ENCODE peak calls at places on chromosomes 5 and 9, in five cellular contexts. One of them, this sample, is unnamed.

GRCh38 chr5:39400711-39401385 is 23.9 kb downstream of the DAB2 start:
- DNase-seq in Peyer's patch: peak; percentile 57
- DNase-seq in fibroblast of pulmonary artery: no peak
- DNase-seq in SK-N-SH: no peak
- DNase-seq in heart left ventricle: no peak
- DNase-seq in this sample: no peak

GRCh38 chr9:38680827-38681226 is 39.1 kb downstream of the FAM240B start:
- DNase-seq in Peyer's patch: no peak
- DNase-seq in fibroblast of pulmonary artery: no peak
- DNase-seq in SK-N-SH: no peak
- DNase-seq in heart left ventricle: no peak
- DNase-seq in this sample: no peak

GRCh38 chr5:147504001-147504400 is 5.9 kb downstream of the DPYSL3 start:
- DNase-seq in Peyer's patch: no peak
- DNase-seq in fibroblast of pulmonary artery: peak; percentile 76
- DNase-seq in SK-N-SH: no peak
- DNase-seq in heart left ventricle: peak; percentile 42
- DNase-seq in this sample: no peak

GRCh38 chr9:134892820-134893420 is 12.3 kb downstream of the FCN2 start:
- DNase-seq in Peyer's patch: peak; percentile 4
- DNase-seq in fibroblast of pulmonary artery: no peak
- DNase-seq in SK-N-SH: no peak
- DNase-seq in heart left ventricle: no peak
- DNase-seq in this sample: no peak

GRCh38 chr9:137788561-137789294 is 88.9 kb upstream of the CACNA1B start:
- DNase-seq in Peyer's patch: peak; percentile 92
- DNase-seq in fibroblast of pulmonary artery: no peak
- DNase-seq in SK-N-SH: no peak
- DNase-seq in heart left ventricle: peak; percentile 63
- DNase-seq in this sample: no peak

GRCh38 chr5:168472329-168472728 is 13.9 kb upstream of the RARS1 start:
- DNase-seq in Peyer's patch: no peak
- DNase-seq in fibroblast of pulmonary artery: peak; percentile 93
- DNase-seq in SK-N-SH: no peak
- DNase-seq in heart left ventricle: no peak
- DNase-seq in this sample: no peak

GRCh38 chr9:82604947-82605656 is 457.8 kb downstream of the RASEF start:
- DNase-seq in Peyer's patch: no peak
- DNase-seq in fibroblast of pulmonary artery: no peak
- DNase-seq in SK-N-SH: no peak
- DNase-seq in heart left ventricle: no peak
- DNase-seq in this sample: no peak

GRCh38 chr9:109779711-109780452 is at the start of gene PALM2AKAP2:
- DNase-seq in Peyer's patch: peak; percentile 52
- DNase-seq in fibroblast of pulmonary artery: peak; percentile 60
- DNase-seq in SK-N-SH: peak; percentile 47
- DNase-seq in heart left ventricle: peak; percentile 82
- DNase-seq in this sample: no peak

GRCh38 chr9:109264865-109265532 is 55.9 kb downstream of the EPB41L4B start:
- DNase-seq in Peyer's patch: no peak
- DNase-seq in fibroblast of pulmonary artery: no peak
- DNase-seq in SK-N-SH: peak; percentile 64
- DNase-seq in heart left ventricle: peak; percentile 67
- DNase-seq in this sample: no peak

GRCh38 chr9:21656776-21657637 is 145.4 kb upstream of the MTAP start:
- DNase-seq in Peyer's patch: no peak
- DNase-seq in fibroblast of pulmonary artery: peak; percentile 93
- DNase-seq in SK-N-SH: no peak
- DNase-seq in heart left ventricle: no peak
- DNase-seq in this sample: no peak

GRCh38 chr9:83066771-83067170 is 3.8 kb upstream of the RASEF start:
- DNase-seq in Peyer's patch: no peak
- DNase-seq in fibroblast of pulmonary artery: no peak
- DNase-seq in SK-N-SH: no peak
- DNase-seq in heart left ventricle: no peak
- DNase-seq in this sample: no peak

GRCh38 chr9:18297532-18297872 is 176.5 kb upstream of the ADAMTSL1 start:
- DNase-seq in Peyer's patch: no peak
- DNase-seq in fibroblast of pulmonary artery: no peak
- DNase-seq in SK-N-SH: peak; percentile 20
- DNase-seq in heart left ventricle: no peak
- DNase-seq in this sample: no peak

GRCh38 chr9:124137944-124138335 is 119.8 kb upstream of the NEK6 start:
- DNase-seq in Peyer's patch: no peak
- DNase-seq in fibroblast of pulmonary artery: no peak
- DNase-seq in SK-N-SH: no peak
- DNase-seq in heart left ventricle: no peak
- DNase-seq in this sample: no peak

GRCh38 chr9:9257999-9258398 is 1354.8 kb downstream of the PTPRD start:
- DNase-seq in Peyer's patch: no peak
- DNase-seq in fibroblast of pulmonary artery: no peak
- DNase-seq in SK-N-SH: no peak
- DNase-seq in heart left ventricle: no peak
- DNase-seq in this sample: no peak

GRCh38 chr5:139668064-139668880 is 20.1 kb downstream of the CXXC5 start:
- DNase-seq in Peyer's patch: no peak
- DNase-seq in fibroblast of pulmonary artery: no peak
- DNase-seq in SK-N-SH: peak; percentile 91
- DNase-seq in heart left ventricle: peak; percentile 49
- DNase-seq in this sample: peak; percentile 48

GRCh38 chr5:15702102-15702501 is 202.1 kb downstream of the FBXL7 start:
- DNase-seq in Peyer's patch: no peak
- DNase-seq in fibroblast of pulmonary artery: peak; percentile 77
- DNase-seq in SK-N-SH: no peak
- DNase-seq in heart left ventricle: no peak
- DNase-seq in this sample: no peak

GRCh38 chr5:122849746-122850145 is 4.3 kb downstream of the SNX24 start:
- DNase-seq in Peyer's patch: no peak
- DNase-seq in fibroblast of pulmonary artery: peak; percentile 39
- DNase-seq in SK-N-SH: no peak
- DNase-seq in heart left ventricle: no peak
- DNase-seq in this sample: no peak

GRCh38 chr5:137666901-137667300 is 69.0 kb downstream of the KLHL3 start:
- DNase-seq in Peyer's patch: no peak
- DNase-seq in fibroblast of pulmonary artery: no peak
- DNase-seq in SK-N-SH: no peak
- DNase-seq in heart left ventricle: no peak
- DNase-seq in this sample: no peak

GRCh38 chr9:121599186-121599871 is 52.1 kb upstream of the DAB2IP start:
- DNase-seq in Peyer's patch: no peak
- DNase-seq in fibroblast of pulmonary artery: peak; percentile 20
- DNase-seq in SK-N-SH: peak; percentile 97
- DNase-seq in heart left ventricle: peak; percentile 88
- DNase-seq in this sample: no peak

GRCh38 chr9:110426052-110426709 is 88.5 kb upstream of the TXNDC8 start:
- DNase-seq in Peyer's patch: no peak
- DNase-seq in fibroblast of pulmonary artery: peak; percentile 55
- DNase-seq in SK-N-SH: no peak
- DNase-seq in heart left ventricle: no peak
- DNase-seq in this sample: no peak

GRCh38 chr9:76658510-76659231 is 105.6 kb upstream of the PCA3 start:
- DNase-seq in Peyer's patch: no peak
- DNase-seq in fibroblast of pulmonary artery: peak; percentile 86
- DNase-seq in SK-N-SH: no peak
- DNase-seq in heart left ventricle: no peak
- DNase-seq in this sample: no peak

GRCh38 chr5:142977363-142978051 is 207.3 kb downstream of the ARHGAP26 start:
- DNase-seq in Peyer's patch: no peak
- DNase-seq in fibroblast of pulmonary artery: peak; percentile 94
- DNase-seq in SK-N-SH: no peak
- DNase-seq in heart left ventricle: no peak
- DNase-seq in this sample: no peak

GRCh38 chr9:82148849-82149544 is 160.4 kb downstream of the SPATA31D1 start:
- DNase-seq in Peyer's patch: no peak
- DNase-seq in fibroblast of pulmonary artery: peak; percentile 53
- DNase-seq in SK-N-SH: peak; percentile 71
- DNase-seq in heart left ventricle: no peak
- DNase-seq in this sample: no peak

GRCh38 chr9:77830618-77831285 is 182.6 kb upstream of the GNA14 start:
- DNase-seq in Peyer's patch: no peak
- DNase-seq in fibroblast of pulmonary artery: no peak
- DNase-seq in SK-N-SH: no peak
- DNase-seq in heart left ventricle: no peak
- DNase-seq in this sample: no peak

GRCh38 chr5:40716000-40716399 is 36.3 kb downstream of the PTGER4 start:
- DNase-seq in Peyer's patch: no peak
- DNase-seq in fibroblast of pulmonary artery: no peak
- DNase-seq in SK-N-SH: no peak
- DNase-seq in heart left ventricle: no peak
- DNase-seq in this sample: no peak

GRCh38 chr9:119938871-119939270 is 569.6 kb upstream of the BRINP1 start:
- DNase-seq in Peyer's patch: no peak
- DNase-seq in fibroblast of pulmonary artery: no peak
- DNase-seq in SK-N-SH: no peak
- DNase-seq in heart left ventricle: no peak
- DNase-seq in this sample: no peak

GRCh38 chr5:157142317-157143126 is at the start of gene MED7:
- DNase-seq in Peyer's patch: peak; percentile 97
- DNase-seq in fibroblast of pulmonary artery: peak; percentile 100
- DNase-seq in SK-N-SH: peak; percentile 90
- DNase-seq in heart left ventricle: peak; percentile 96
- DNase-seq in this sample: peak; percentile 98

GRCh38 chr9:4548796-4549725 is 58.8 kb downstream of the SLC1A1 start:
- DNase-seq in Peyer's patch: peak; percentile 49
- DNase-seq in fibroblast of pulmonary artery: no peak
- DNase-seq in SK-N-SH: peak; percentile 16
- DNase-seq in heart left ventricle: no peak
- DNase-seq in this sample: no peak

GRCh38 chr9:121538221-121538620 is 38.6 kb upstream of the GGTA1 start:
- DNase-seq in Peyer's patch: no peak
- DNase-seq in fibroblast of pulmonary artery: no peak
- DNase-seq in SK-N-SH: peak; percentile 56
- DNase-seq in heart left ventricle: no peak
- DNase-seq in this sample: no peak

GRCh38 chr9:89941875-89942274 is 337.1 kb downstream of the GADD45G start:
- DNase-seq in Peyer's patch: no peak
- DNase-seq in fibroblast of pulmonary artery: peak; percentile 14
- DNase-seq in SK-N-SH: no peak
- DNase-seq in heart left ventricle: no peak
- DNase-seq in this sample: no peak

GRCh38 chr5:68214472-68215207 is 916 bp upstream of the PIK3R1 start:
- DNase-seq in Peyer's patch: peak; percentile 55
- DNase-seq in fibroblast of pulmonary artery: no peak
- DNase-seq in SK-N-SH: peak; percentile 14
- DNase-seq in heart left ventricle: no peak
- DNase-seq in this sample: no peak

GRCh38 chr5:87268970-87269377 is 1.3 kb downstream of the RASA1 start:
- DNase-seq in Peyer's patch: no peak
- DNase-seq in fibroblast of pulmonary artery: no peak
- DNase-seq in SK-N-SH: no peak
- DNase-seq in heart left ventricle: no peak
- DNase-seq in this sample: no peak

GRCh38 chr5:19790811-19791466 is 197.1 kb downstream of the CDH18 start:
- DNase-seq in Peyer's patch: no peak
- DNase-seq in fibroblast of pulmonary artery: no peak
- DNase-seq in SK-N-SH: no peak
- DNase-seq in heart left ventricle: no peak
- DNase-seq in this sample: no peak

DNA sequence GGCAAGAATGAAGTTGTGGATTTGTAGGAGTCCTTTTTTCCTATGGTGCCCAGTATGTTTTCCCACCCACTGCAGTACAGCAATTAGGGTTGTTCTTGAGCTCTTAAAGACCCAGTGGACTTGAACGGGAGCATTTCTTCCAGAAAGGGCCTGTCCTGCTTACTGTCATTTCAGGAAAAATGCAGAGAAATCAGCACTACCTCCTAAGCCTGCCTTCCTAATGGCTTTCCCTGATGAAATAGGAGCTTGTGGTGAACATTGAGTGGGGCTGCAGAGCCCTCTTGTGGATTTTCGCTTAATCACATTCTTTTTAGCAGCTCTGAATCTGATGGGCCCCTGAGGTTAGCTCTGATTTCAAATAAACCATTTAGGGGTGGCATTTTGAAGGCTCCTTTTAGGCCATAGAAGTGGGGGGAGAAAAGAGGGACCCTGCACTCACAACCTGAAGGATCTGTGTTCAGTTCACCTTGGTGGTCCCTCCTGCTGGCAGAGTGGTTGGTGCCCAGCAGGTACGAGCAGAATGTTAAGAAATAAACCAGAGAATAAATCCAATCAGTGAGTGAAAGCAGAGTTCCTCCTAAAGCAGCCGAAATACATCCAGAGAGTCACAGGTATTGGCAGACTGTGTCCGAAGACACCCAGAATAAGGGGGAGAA is 188.0 kb upstream of the KLF9 start:
- DNase-seq in Peyer's patch: peak; percentile 79
- DNase-seq in fibroblast of pulmonary artery: peak; percentile 95
- DNase-seq in SK-N-SH: peak; percentile 66
- DNase-seq in heart left ventricle: peak; percentile 56
- DNase-seq in this sample: peak; percentile 68
- H3K4me3 ChIP-seq in Peyer's patch: no peak overlapping the region
- H3K4me3 ChIP-seq in fibroblast of pulmonary artery: peak overlapping the region; percentile 45
- H3K4me3 ChIP-seq in SK-N-SH: peak overlapping the region; percentile 14
- H3K4me3 ChIP-seq in heart left ventricle: peak overlapping the region; percentile 25
- H3K4me3 ChIP-seq in this sample: no peak overlapping the region

DNA sequence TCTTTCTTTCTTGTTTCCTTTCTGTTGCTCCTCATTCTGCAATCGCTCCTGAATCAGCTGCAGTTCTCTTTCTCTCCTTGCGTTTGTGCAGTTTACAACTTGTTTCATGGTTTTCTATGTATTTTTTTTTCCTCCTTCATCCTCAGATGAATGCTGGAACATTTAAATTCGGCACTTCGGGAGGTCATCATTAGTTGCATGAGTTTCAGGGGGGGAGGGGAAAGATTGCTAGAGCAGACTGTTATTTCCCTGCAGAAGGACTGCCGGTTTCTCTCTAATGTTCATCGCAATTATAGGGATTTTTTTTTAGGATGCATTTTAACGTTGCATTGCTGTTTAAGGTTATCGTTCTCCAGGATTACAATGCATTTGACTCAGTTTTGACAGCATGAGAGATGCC is 1311.9 kb upstream of the WWC1 start:
- DNase-seq in Peyer's patch: no peak
- DNase-seq in fibroblast of pulmonary artery: no peak
- DNase-seq in SK-N-SH: no peak
- DNase-seq in heart left ventricle: no peak
- DNase-seq in this sample: no peak
- H3K4me3 ChIP-seq in Peyer's patch: peak overlapping the region; percentile 51
- H3K4me3 ChIP-seq in fibroblast of pulmonary artery: peak overlapping the region; percentile 49
- H3K4me3 ChIP-seq in SK-N-SH: peak overlapping the region; percentile 62
- H3K4me3 ChIP-seq in heart left ventricle: peak overlapping the region; percentile 53
- H3K4me3 ChIP-seq in this sample: no peak overlapping the region

GRCh38 chr9:129887210-129888084 is 52.2 kb downstream of the USP20 start:
- DNase-seq in Peyer's patch: peak; percentile 80
- DNase-seq in fibroblast of pulmonary artery: peak; percentile 84
- DNase-seq in SK-N-SH: no peak
- DNase-seq in heart left ventricle: peak; percentile 51
- DNase-seq in this sample: peak; percentile 94
- H3K4me3 ChIP-seq in Peyer's patch: peak overlapping the region; percentile 3
- H3K4me3 ChIP-seq in fibroblast of pulmonary artery: no peak overlapping the region
- H3K4me3 ChIP-seq in SK-N-SH: no peak overlapping the region
- H3K4me3 ChIP-seq in heart left ventricle: peak overlapping the region; percentile 55
- H3K4me3 ChIP-seq in this sample: peak overlapping the region; percentile 58

DNA sequence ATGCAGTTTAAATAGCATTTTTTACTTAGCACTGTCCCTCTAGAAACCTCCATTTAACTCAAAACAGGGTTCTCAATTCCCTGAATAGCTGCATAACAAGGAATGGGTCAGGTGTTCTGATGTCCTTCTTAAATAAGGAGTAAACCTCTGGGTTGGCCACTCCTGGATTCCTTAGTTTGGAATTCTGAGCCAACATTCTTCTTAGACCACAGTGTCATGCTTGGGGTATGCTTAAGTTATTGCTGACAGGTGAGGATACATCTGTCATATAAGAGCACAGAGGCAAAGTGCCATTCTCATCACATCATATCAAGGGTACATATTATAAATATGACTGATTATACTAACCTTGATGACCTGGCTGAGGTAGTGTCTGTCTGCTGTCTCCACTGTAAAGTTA is 179.9 kb upstream of the SEMA6A start:
- DNase-seq in Peyer's patch: no peak
- DNase-seq in fibroblast of pulmonary artery: no peak
- DNase-seq in SK-N-SH: no peak
- DNase-seq in heart left ventricle: no peak
- DNase-seq in this sample: no peak
- H3K4me3 ChIP-seq in Peyer's patch: no peak overlapping the region
- H3K4me3 ChIP-seq in fibroblast of pulmonary artery: no peak overlapping the region
- H3K4me3 ChIP-seq in SK-N-SH: no peak overlapping the region
- H3K4me3 ChIP-seq in heart left ventricle: no peak overlapping the region
- H3K4me3 ChIP-seq in this sample: no peak overlapping the region

This sample was measured in naive thymus-derived CD4-positive, alpha-beta T cell.